ENCODE peak calls at places on chromosomes 16 and 17, in ten cellular contexts. Q is cardiac fibroblast, F is NB4, J is progenitor cell of endocrine pancreas, M is neural crest cell, K is lower leg skin, V is Peyer's patch, N is mammary epithelial cell, C is glutamatergic neuron, E is type B pancreatic cell. A is an unnamed sample.

GRCh38 chr16:59168715-59169114 is 434.6 kb upstream of the GOT2 start:
- DNase-seq in M (no peak), E (no peak), Q (no peak), V (no peak), F (no peak), K (no peak), C (no peak), J (no peak), N (no peak), A (no peak)

GRCh38 chr16:81376880-81377279 is 62.1 kb downstream of the GAN start:
- DNase-seq in F (no peak), M (no peak), C (no peak), E (no peak), V (no peak), J (no peak), K (peak), Q (no peak), N (peak), A (no peak)

GRCh38 chr17:7281074-7281952 is at the start of gene SLC2A4:
- DNase-seq in C (peak), M (peak), K (peak), V (peak), E (peak), N (peak), F (peak), Q (peak), J (peak), A (peak)

GRCh38 chr17:42660692-42661345 is 1.7 kb downstream of the TUBG2 start:
- DNase-seq in C (no peak), Q (peak), V (no peak), K (no peak), E (no peak), F (no peak), J (no peak), N (peak), M (no peak), A (no peak)

GRCh38 chr17:77100009-77100408 is 40.8 kb upstream of the SEC14L1 start:
- DNase-seq in J (no peak), E (no peak), N (no peak), V (peak), F (peak), Q (no peak), M (no peak), C (no peak), K (peak), A (no peak)

GRCh38 chr17:29331330-29331729 is 37.4 kb upstream of the NUFIP2 start:
- DNase-seq in Q (no peak), J (no peak), M (no peak), F (no peak), K (no peak), E (no peak), C (no peak), N (no peak), V (no peak), A (no peak)

GRCh38 chr16:8946544-8946943 is 17.2 kb downstream of the USP7 start:
- DNase-seq in V (no peak), N (no peak), J (no peak), C (peak), M (no peak), Q (no peak), F (no peak), K (no peak), E (no peak), A (no peak)

GRCh38 chr16:86414991-86415740 is 95.2 kb upstream of the FOXF1 start:
- DNase-seq in E (no peak), C (no peak), Q (no peak), K (no peak), V (no peak), F (no peak), N (no peak), M (no peak), J (no peak), A (no peak)

GRCh38 chr17:80742091-80742490 is 197.5 kb downstream of the RPTOR start:
- DNase-seq in J (no peak), F (no peak), K (no peak), E (no peak), M (no peak), Q (no peak), N (no peak), V (no peak), C (no peak), A (no peak)

GRCh38 chr16:4261557-4262172 is 11.2 kb downstream of the TFAP4 start:
- DNase-seq in C (peak), M (peak), E (peak), J (peak), Q (peak), K (no peak), N (no peak), F (peak), V (no peak), A (peak)

GRCh38 chr17:31254654-31255053 is 42.4 kb downstream of the OMG start:
- DNase-seq in V (no peak), Q (no peak), N (no peak), C (no peak), J (no peak), M (no peak), F (no peak), K (no peak), E (no peak), A (no peak)

GRCh38 chr17:30153463-30153862 is 36.8 kb downstream of the NSRP1 start:
- DNase-seq in M (no peak), K (no peak), Q (no peak), V (no peak), C (no peak), F (no peak), E (no peak), N (no peak), J (no peak), A (no peak)

GRCh38 chr17:48724241-48725004 is 1.4 kb downstream of the PRAC2 start:
- DNase-seq in Q (peak), C (peak), K (peak), M (peak), J (peak), V (peak), N (peak), E (peak), F (peak), A (peak)

GRCh38 chr17:80125656-80126448 is 21.1 kb downstream of the EIF4A3 start:
- DNase-seq in M (no peak), V (no peak), F (no peak), N (no peak), E (no peak), J (no peak), C (no peak), Q (peak), K (no peak), A (no peak)

GRCh38 chr17:36511216-36511615 is 23.5 kb downstream of the MYO19 start:
- DNase-seq in E (no peak), Q (no peak), M (no peak), F (no peak), V (no peak), N (no peak), K (no peak), C (no peak), J (no peak), A (no peak)

GRCh38 chr17:5741810-5742209 is 157.5 kb upstream of the NLRP1 start:
- DNase-seq in C (no peak), E (no peak), N (no peak), Q (no peak), V (no peak), F (no peak), J (no peak), M (no peak), K (no peak), A (no peak)

GRCh38 chr17:78753316-78754250 is 28.5 kb downstream of the CYTH1 start:
- DNase-seq in N (no peak), F (no peak), Q (no peak), M (no peak), C (no peak), J (no peak), E (no peak), V (no peak), K (no peak), A (no peak)

GRCh38 chr17:80616705-80617104 is 72.1 kb downstream of the RPTOR start:
- DNase-seq in K (no peak), J (no peak), Q (no peak), N (no peak), E (no peak), V (no peak), C (no peak), F (no peak), M (no peak), A (no peak)

GRCh38 chr17:58936295-58936694 is 170.4 kb downstream of the TRIM37 start:
- DNase-seq in C (no peak), Q (no peak), M (no peak), E (no peak), V (no peak), K (no peak), J (no peak), N (no peak), F (no peak), A (no peak)

GRCh38 chr16:89096768-89097527 is 3.3 kb downstream of the ACSF3 start:
- DNase-seq in V (peak), Q (no peak), N (no peak), E (no peak), K (no peak), F (no peak), C (no peak), J (no peak), M (no peak), A (no peak)

GRCh38 chr17:36851230-36851629 is 86.0 kb upstream of the LHX1 start:
- DNase-seq in Q (no peak), K (no peak), C (no peak), E (no peak), N (peak), M (no peak), F (no peak), V (no peak), J (no peak), A (no peak)

GRCh38 chr16:3501783-3502400 is 1.1 kb downstream of the CLUAP1 start:
- DNase-seq in Q (no peak), E (no peak), F (no peak), M (no peak), C (no peak), V (no peak), J (no peak), N (no peak), K (no peak), A (no peak)

GRCh38 chr16:19559242-19559910 is 3.9 kb downstream of the VPS35L start:
- DNase-seq in M (peak), K (no peak), V (no peak), C (no peak), E (no peak), Q (peak), J (no peak), N (peak), F (peak), A (peak)

DNA sequence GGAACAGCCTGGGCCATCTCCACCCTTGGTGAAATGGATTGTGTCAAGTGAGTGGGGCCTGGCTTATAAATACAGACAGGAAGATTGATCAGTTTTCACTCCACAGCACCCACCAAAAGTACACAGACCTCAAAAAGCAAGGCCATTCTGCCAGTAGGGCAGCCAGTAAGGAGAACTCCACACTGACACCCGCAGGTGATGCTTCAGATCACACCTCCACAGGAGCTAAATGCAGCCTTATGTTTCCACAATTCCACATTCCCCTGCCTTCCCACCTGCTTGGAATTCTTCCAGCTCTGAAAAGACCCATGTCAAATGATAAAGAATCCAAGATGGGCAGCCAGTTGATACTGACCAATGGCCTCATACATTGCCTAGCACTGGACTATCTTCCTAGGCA is 191.1 kb downstream of the ZFHX3 start:
- DNase-seq in Q (no peak), N (no peak), F (peak), E (no peak), V (no peak), J (no peak), C (peak), K (no peak), M (no peak), A (peak)
- TF ChIP-seq CTCF in Q (peak), N (peak), F (peak), E (peak), V (no peak), J (peak), C (peak), K (no peak), M (peak), A (peak)

GRCh38 chr16:10877472-10877946 is 507 bp downstream of the CIITA start:
- DNase-seq in F (no peak), M (no peak), E (no peak), J (no peak), K (no peak), V (no peak), Q (no peak), N (no peak), C (no peak), A (no peak)
- TF ChIP-seq CTCF in F (no peak), M (no peak), E (no peak), J (no peak), K (no peak), V (no peak), Q (no peak), N (no peak), C (no peak), A (peak)

GRCh38 chr16:42069-42457 is 11.3 kb downstream of the POLR3K start:
- DNase-seq in N (no peak), J (no peak), C (no peak), F (no peak), M (no peak), K (no peak), Q (no peak), V (no peak), E (no peak), A (no peak)
- TF ChIP-seq CTCF in N (no peak), J (no peak), C (no peak), F (no peak), M (no peak), K (no peak), Q (no peak), V (no peak), E (no peak), A (no peak)

DNA sequence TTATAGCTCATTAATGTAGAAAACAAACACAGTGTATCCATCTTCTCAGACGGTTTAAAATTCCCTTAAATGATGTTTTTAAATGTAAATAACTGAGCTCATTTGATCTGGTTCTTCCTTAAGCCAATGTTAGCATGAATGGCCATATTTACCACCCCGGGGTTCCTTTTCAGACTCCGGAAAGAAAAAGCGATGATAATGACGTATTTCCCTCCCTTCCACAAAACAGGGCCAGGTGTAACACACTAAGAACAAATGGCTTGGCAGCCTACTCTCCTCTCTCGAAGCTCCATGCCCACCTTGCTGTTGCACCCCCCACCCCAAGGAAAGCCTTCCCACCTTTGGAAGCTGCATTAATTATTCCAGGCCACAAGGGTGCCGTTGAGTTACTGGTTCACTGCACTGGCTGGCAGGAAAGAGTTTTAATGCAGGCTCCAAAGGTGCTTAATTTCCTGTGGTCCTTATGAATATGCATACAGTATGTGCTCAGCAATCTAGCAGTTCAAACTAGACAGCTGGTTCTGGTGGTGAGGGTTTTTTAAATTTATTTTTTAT is 378.9 kb downstream of the WWOX start:
- DNase-seq in F (no peak), V (no peak), N (no peak), M (no peak), E (no peak), Q (peak), C (no peak), K (no peak), J (no peak), A (no peak)
- TF ChIP-seq CTCF in F (no peak), V (no peak), N (no peak), M (no peak), E (peak), Q (peak), C (peak), K (no peak), J (peak), A (peak)

GRCh38 chr16:13936596-13937081 is 16.7 kb downstream of the ERCC4 start:
- DNase-seq in N (peak), M (no peak), E (no peak), V (no peak), F (peak), K (no peak), J (no peak), C (no peak), Q (peak), A (no peak)

GRCh38 chr16:13938480-13938879 is 18.5 kb downstream of the ERCC4 start:
- DNase-seq in E (no peak), M (no peak), V (no peak), K (no peak), Q (no peak), N (no peak), F (no peak), C (no peak), J (no peak), A (no peak)

GRCh38 chr16:13931845-13932244 is 11.9 kb downstream of the ERCC4 start:
- DNase-seq in K (no peak), E (no peak), C (no peak), M (no peak), J (no peak), N (no peak), V (no peak), F (no peak), Q (no peak), A (no peak)

GRCh38 chr16:13937411-13937810 is 17.5 kb downstream of the ERCC4 start:
- DNase-seq in Q (no peak), M (no peak), N (no peak), K (no peak), C (no peak), E (no peak), V (no peak), F (no peak), J (no peak), A (no peak)

GRCh38 chr16:13935408-13935807 is 15.5 kb downstream of the ERCC4 start:
- DNase-seq in K (no peak), V (no peak), J (no peak), E (no peak), Q (no peak), M (peak), C (peak), N (no peak), F (peak), A (no peak)
- TF ChIP-seq CTCF in K (no peak), V (no peak), J (peak), E (peak), Q (peak), M (peak), C (peak), N (peak), F (peak), A (peak)